ENCODE peak calls at places on chromosomes 11 and 22, in five cellular contexts. V is stimulated activated CD8-positive, alpha-beta memory T cell treated with anti-CD3 and anti-CD28 coated beads, Interleukin-4, amount 100 ng/mL, for 1 hour; N is hypothalamus; G is T-helper 2 cell; T is GM03348. H is an unnamed sample.

GRCh38 chr11:128336203-128336602 is 251.2 kb downstream of the ETS1 start:
- DNase-seq in V (no peak), N (no peak), G (no peak), T (peak), H (peak)

GRCh38 chr11:76284161-76284560 is 77.9 kb upstream of the WNT11 start:
- DNase-seq in V (no peak), N (no peak), G (no peak), T (no peak), H (no peak)

GRCh38 chr11:44564653-44565007 is 833 bp upstream of the CD82 start:
- DNase-seq in V (no peak), N (no peak), G (no peak), T (peak), H (no peak)

GRCh38 chr11:70866834-70867233 is 385.5 kb downstream of the SHANK2 start:
- DNase-seq in V (no peak), N (no peak), G (no peak), T (no peak), H (no peak)

GRCh38 chr11:105840391-105840790 is 181.6 kb downstream of the MSANTD4 start:
- DNase-seq in V (no peak), N (no peak), G (no peak), T (no peak), H (no peak)

GRCh38 chr11:134024420-134025085 is 44.3 kb upstream of the JAM3 start:
- DNase-seq in V (no peak), N (no peak), G (no peak), T (peak), H (no peak)

GRCh38 chr11:32229566-32230240 is 138.8 kb downstream of the RCN1 start:
- DNase-seq in V (no peak), N (no peak), G (no peak), T (no peak), H (no peak)

GRCh38 chr11:130908770-130909625 is 7.3 kb downstream of the SNX19 start:
- DNase-seq in V (no peak), N (no peak), G (no peak), T (peak), H (no peak)

GRCh38 chr11:23425379-23425778 is 565.1 kb upstream of the CCDC179 start:
- DNase-seq in V (no peak), N (no peak), G (no peak), T (no peak), H (no peak)

GRCh38 chr11:32198053-32198452 is 107.2 kb downstream of the RCN1 start:
- DNase-seq in V (no peak), N (no peak), G (no peak), T (no peak), H (no peak)

GRCh38 chr11:130633466-130633865 is 185.0 kb downstream of the ADAMTS15 start:
- DNase-seq in V (no peak), N (no peak), G (no peak), T (no peak), H (no peak)

GRCh38 chr22:42066133-42066761 is 4.4 kb downstream of the NAGA start:
- DNase-seq in V (no peak), N (no peak), G (no peak), T (no peak), H (no peak)

GRCh38 chr22:36215976-36216375 is 14.4 kb upstream of the APOL4 start:
- DNase-seq in V (no peak), N (no peak), G (no peak), T (no peak), H (no peak)

GRCh38 chr11:2787816-2788750 is 88.3 kb upstream of the KCNQ1OT1 start:
- DNase-seq in V (no peak), N (no peak), G (no peak), T (no peak), H (no peak)

GRCh38 chr11:62613275-62613864 is 313 bp downstream of the ROM1 start:
- DNase-seq in V (no peak), N (peak), G (no peak), T (no peak), H (peak)

GRCh38 chr22:20239063-20239950 is 28.8 kb downstream of the RTN4R start:
- DNase-seq in V (no peak), N (no peak), G (peak), T (peak), H (no peak)

GRCh38 chr22:21032037-21032842 is at the start of gene SLC7A4:
- DNase-seq in V (no peak), N (no peak), G (no peak), T (no peak), H (peak)

GRCh38 chr22:41410311-41410751 is 28.6 kb downstream of the TEF start:
- DNase-seq in V (no peak), N (no peak), G (no peak), T (no peak), H (no peak)

GRCh38 chr11:106086850-106087249 is 9.4 kb downstream of the AASDHPPT start:
- DNase-seq in V (no peak), N (no peak), G (no peak), T (no peak), H (no peak)

GRCh38 chr22:27381552-27381951 is 420.0 kb downstream of the MN1 start:
- DNase-seq in V (no peak), N (no peak), G (no peak), T (no peak), H (no peak)

GRCh38 chr22:24681236-24681635 is 78.2 kb downstream of the GGT1 start:
- DNase-seq in V (no peak), N (no peak), G (no peak), T (no peak), H (no peak)

GRCh38 chr11:22472306-22472705 is 134.1 kb downstream of the SLC17A6 start:
- DNase-seq in V (no peak), N (no peak), G (no peak), T (no peak), H (no peak)

GRCh38 chr11:12840871-12841516 is 166.8 kb downstream of the TEAD1 start:
- DNase-seq in V (no peak), N (no peak), G (no peak), T (no peak), H (no peak)

GRCh38 chr11:94708176-94708575 is 60.0 kb upstream of the AMOTL1 start:
- DNase-seq in V (no peak), N (no peak), G (no peak), T (no peak), H (no peak)

GRCh38 chr11:45724145-45724544 is 58.7 kb upstream of the CHST1 start:
- DNase-seq in V (no peak), N (no peak), G (no peak), T (no peak), H (no peak)

GRCh38 chr11:110177057-110177397 is 83.8 kb downstream of the ZC3H12C start:
- DNase-seq in V (no peak), N (no peak), G (no peak), T (no peak), H (peak)

GRCh38 chr11:16986434-16987204 is 27.6 kb downstream of the PLEKHA7 start:
- DNase-seq in V (no peak), N (no peak), G (peak), T (no peak), H (peak)

GRCh38 chr11:118592616-118593367 is 14.6 kb upstream of the PHLDB1 start:
- DNase-seq in V (no peak), N (no peak), G (no peak), T (peak), H (no peak)

GRCh38 chr11:66048525-66049313 is at the start of gene GAL3ST3:
- DNase-seq in V (no peak), N (no peak), G (no peak), T (no peak), H (peak)

GRCh38 chr11:12682730-12683500 is 8.7 kb downstream of the TEAD1 start:
- DNase-seq in V (no peak), N (no peak), G (no peak), T (no peak), H (no peak)